ENCODE peak calls at places on chromosomes 7 and 10, in four cellular contexts. F is GF-D8; I is stimulated activated CD8-positive, alpha-beta memory T cell treated with anti-CD3 and anti-CD28 coated beads, Interleukin-15, amount 100 ng/mL, for 24 hours; Q is stimulated activated CD4-positive, alpha-beta T cell treated with anti-CD3 and anti-CD28 coated beads, Interleukin-1b, Interleukin-23, amount 100 ng/mL, for 48 hours. C is an unnamed sample.

GRCh38 chr7:73844848-73845460 is 2.6 kb upstream of the METTL27 start:
- DNase-seq in I (no peak), F (no peak), Q (no peak), C (no peak)

GRCh38 chr7:64559206-64559605 is 3.7 kb downstream of the ZNF680 start:
- DNase-seq in F (no peak), Q (no peak), I (no peak), C (no peak)

GRCh38 chr7:14685112-14685511 is 217.4 kb downstream of the DGKB start:
- DNase-seq in F (no peak), I (no peak), Q (no peak), C (no peak)

GRCh38 chr7:131606346-131607290 is 50.2 kb upstream of the PODXL start:
- DNase-seq in I (no peak), Q (no peak), F (no peak), C (no peak)

GRCh38 chr7:66557214-66558200 is 71.2 kb upstream of the KCTD7 start:
- DNase-seq in F (no peak), I (peak), Q (peak), C (peak)

GRCh38 chr7:1906988-1907745 is 237.1 kb downstream of the ELFN1 start:
- DNase-seq in F (no peak), I (no peak), Q (no peak), C (no peak)

GRCh38 chr10:84348431-84348830 is 20.0 kb downstream of the CCSER2 start:
- DNase-seq in F (no peak), I (no peak), Q (no peak), C (no peak)

GRCh38 chr10:46040004-46040403 is 6.1 kb downstream of the MSMB start:
- DNase-seq in Q (no peak), I (no peak), F (no peak), C (no peak)

GRCh38 chr10:90136731-90137316 is 435.4 kb downstream of the KIF20B start:
- DNase-seq in F (no peak), Q (no peak), I (no peak), C (no peak)

GRCh38 chr10:75525646-75526045 is 94.2 kb downstream of the LRMDA start:
- DNase-seq in F (no peak), I (no peak), Q (no peak), C (no peak)

GRCh38 chr7:45593121-45593541 is 19.0 kb downstream of the ADCY1 start:
- DNase-seq in F (no peak), I (no peak), Q (no peak), C (no peak)

GRCh38 chr7:142298631-142299030 is 40.8 kb upstream of the PRSS58 start:
- DNase-seq in F (no peak), I (no peak), Q (no peak), C (no peak)

GRCh38 chr10:66928000-66928770 is 2.3 kb downstream of the LRRTM3 start:
- DNase-seq in Q (no peak), F (no peak), I (no peak), C (no peak)

GRCh38 chr10:10644317-10645111 is 373.2 kb upstream of the CELF2 start:
- DNase-seq in Q (no peak), F (no peak), I (no peak), C (no peak)

GRCh38 chr10:44991571-44991970 is 9.2 kb upstream of the ZNF22 start:
- DNase-seq in I (no peak), Q (no peak), F (no peak), C (no peak)

GRCh38 chr10:6200588-6201510 is 1.9 kb upstream of the PFKFB3 start:
- DNase-seq in I (no peak), F (no peak), Q (peak), C (no peak)

GRCh38 chr7:124263232-124263827 is 230.5 kb upstream of the TMEM229A start:
- DNase-seq in Q (no peak), I (no peak), F (no peak), C (no peak)

GRCh38 chr7:15130666-15131541 is 228.4 kb upstream of the DGKB start:
- DNase-seq in Q (no peak), F (no peak), I (no peak), C (no peak)

GRCh38 chr7:74290590-74290950 is 1.4 kb downstream of the CLIP2 start:
- DNase-seq in F (no peak), Q (no peak), I (no peak), C (no peak)

GRCh38 chr7:42549866-42550485 is 313.0 kb upstream of the GLI3 start:
- DNase-seq in Q (no peak), F (no peak), I (no peak), C (no peak)

GRCh38 chr10:104334561-104334960 is 3.7 kb downstream of the ITPRIP start:
- DNase-seq in Q (no peak), F (no peak), I (no peak), C (no peak)

GRCh38 chr7:85924062-85924461 is 719.6 kb upstream of the GRM3 start:
- DNase-seq in I (no peak), F (no peak), Q (no peak), C (no peak)

GRCh38 chr7:45070254-45070642 is 18.5 kb downstream of the NACAD start:
- DNase-seq in F (no peak), Q (no peak), I (no peak), C (no peak)

GRCh38 chr10:15265558-15265957 is 97.1 kb upstream of the NMT2 start:
- DNase-seq in I (no peak), Q (no peak), F (no peak), C (no peak)

GRCh38 chr10:101495324-101495925 is 92.6 kb downstream of the POLL start:
- DNase-seq in I (no peak), F (no peak), Q (no peak), C (no peak)

GRCh38 chr7:48390381-48391327 is 219.4 kb downstream of the ABCA13 start:
- DNase-seq in I (no peak), F (peak), Q (no peak), C (no peak)

GRCh38 chr7:92767427-92767826 is 68.9 kb downstream of the CDK6 start:
- DNase-seq in F (no peak), Q (no peak), I (no peak), C (no peak)

GRCh38 chr10:20888620-20889337 is 8.3 kb downstream of the NEBL start:
- DNase-seq in F (no peak), I (no peak), Q (no peak), C (no peak)

GRCh38 chr7:102415685-102416225 is 17.6 kb upstream of the ORAI2 start:
- DNase-seq in Q (peak), F (no peak), I (peak), C (peak)